ENCODE peak calls at places on chromosomes 2 and 18, in six cellular contexts. X is colonic mucosa, A is thyroid gland, G is fibroblast of lung, V is PC-3, R is cardiac muscle cell. E is an unnamed sample.

GRCh38 chr2:62787381-62787780 is 81.9 kb downstream of the EHBP1 start:
- DNase-seq in V (peak), G (peak), A (no peak), X (no peak), R (peak), E (no peak)

GRCh38 chr2:183925281-183925680 is 673.0 kb upstream of the ZNF804A start:
- DNase-seq in V (no peak), R (no peak), X (no peak), G (no peak), A (no peak), E (no peak)

GRCh38 chr2:73177645-73178255 is 24.6 kb upstream of the NOTO start:
- DNase-seq in X (no peak), R (no peak), V (no peak), A (peak), G (no peak), E (no peak)

GRCh38 chr2:152566728-152567069 is 150.6 kb downstream of the PRPF40A start:
- DNase-seq in R (no peak), X (no peak), A (no peak), V (peak), G (no peak), E (no peak)

GRCh38 chr2:150981826-150982225 is 279.8 kb downstream of the RBM43 start:
- DNase-seq in R (peak), G (peak), X (no peak), A (no peak), V (no peak), E (no peak)

GRCh38 chr2:140657657-140658056 is 1473.2 kb downstream of the LRP1B start:
- DNase-seq in V (peak), X (no peak), G (peak), A (no peak), R (peak), E (no peak)

GRCh38 chr18:59616501-59616900 is 80.7 kb downstream of the CCBE1 start:
- DNase-seq in A (no peak), V (no peak), G (no peak), R (peak), X (no peak), E (no peak)

GRCh38 chr2:84939426-84940087 is 31.4 kb upstream of the KCMF1 start:
- DNase-seq in R (no peak), A (no peak), V (no peak), G (no peak), X (peak), E (no peak)

GRCh38 chr18:2588666-2589344 is 17.4 kb downstream of the NDC80 start:
- DNase-seq in X (no peak), A (no peak), R (no peak), G (no peak), V (no peak), E (no peak)

GRCh38 chr2:229050063-229050635 is 220.9 kb downstream of the PID1 start:
- DNase-seq in A (no peak), R (no peak), X (no peak), V (no peak), G (peak), E (no peak)

GRCh38 chr2:16313235-16313980 is 352.2 kb downstream of the CYRIA start:
- DNase-seq in X (no peak), V (no peak), R (no peak), A (no peak), G (no peak), E (no peak)

GRCh38 chr2:177516786-177517544 is 124.4 kb downstream of the AGPS start:
- DNase-seq in A (no peak), X (no peak), V (peak), R (no peak), G (peak), E (no peak)

GRCh38 chr2:28543316-28544068 is 47.6 kb downstream of the PLB1 start:
- DNase-seq in A (no peak), R (peak), G (no peak), X (no peak), V (no peak), E (no peak)

GRCh38 chr2:17573085-17573805 is 32.7 kb downstream of the VSNL1 start:
- DNase-seq in R (peak), A (no peak), G (peak), X (no peak), V (no peak), E (no peak)

GRCh38 chr2:198587726-198588125 is 783.3 kb downstream of the PLCL1 start:
- DNase-seq in G (no peak), A (no peak), X (peak), V (no peak), R (no peak), E (no peak)

GRCh38 chr2:29106980-29107388 is 8.2 kb upstream of the CLIP4 start:
- DNase-seq in V (peak), A (no peak), R (peak), X (no peak), G (peak), E (no peak)

GRCh38 chr2:144431384-144431783 is 88.5 kb downstream of the ZEB2 start:
- DNase-seq in X (no peak), G (no peak), A (peak), V (no peak), R (no peak), E (no peak)
- H3K4me3 ChIP-seq in X (no peak), G (peak), A (no peak), V (no peak), R (no peak), E (no peak)

GRCh38 chr18:10482363-10482984 is 28.0 kb downstream of the APCDD1 start:
- DNase-seq in A (no peak), V (no peak), G (no peak), R (no peak), X (no peak), E (no peak)
- TF ChIP-seq CTCF in A (no peak), V (no peak), G (no peak), R (no peak), X (no peak), E (no peak)

DNA sequence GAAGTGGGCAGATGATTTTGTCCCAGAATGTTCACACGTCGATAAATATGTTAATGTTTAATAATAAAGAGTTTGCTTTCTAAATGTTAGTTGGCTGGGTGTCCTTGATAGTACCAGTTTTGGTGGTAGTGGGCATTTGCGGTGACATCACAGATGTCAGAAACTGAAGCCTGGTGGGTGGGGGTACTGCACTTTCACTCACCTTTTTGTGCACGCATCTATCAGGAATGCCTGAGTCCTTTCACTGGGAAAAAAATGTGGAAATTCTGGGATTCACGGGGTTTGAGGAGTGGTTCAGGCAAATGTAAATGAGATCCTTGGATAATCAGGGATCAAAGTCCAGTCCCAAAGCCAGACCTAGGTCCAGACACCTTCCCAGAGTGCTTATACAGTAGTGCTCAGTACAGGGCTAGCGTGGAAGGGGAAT is 3.2 kb downstream of the EPAS1 start:
- DNase-seq in V (no peak), X (peak), R (no peak), A (no peak), G (no peak), E (no peak)
- H3K4me3 ChIP-seq in V (peak), X (no peak), R (no peak), A (peak), G (peak), E (peak)

GRCh38 chr2:74179063-74179865 is 585 bp upstream of the MOB1A start:
- DNase-seq in G (no peak), X (no peak), A (peak), V (no peak), R (peak), E (no peak)

GRCh38 chr2:74174909-74175308 is 3.8 kb downstream of the MOB1A start:
- DNase-seq in V (no peak), X (no peak), G (no peak), A (no peak), R (no peak), E (no peak)

GRCh38 chr2:74181739-74182138 is 3.1 kb upstream of the MOB1A start:
- DNase-seq in A (no peak), R (no peak), X (no peak), G (no peak), V (no peak), E (no peak)

GRCh38 chr2:74177697-74178096 is 982 bp downstream of the MOB1A start:
- DNase-seq in G (peak), X (no peak), V (no peak), A (no peak), R (no peak), E (no peak)

GRCh38 chr2:74178211-74179062 is at the start of gene MOB1A:
- DNase-seq in V (peak), R (peak), G (peak), A (peak), X (peak), E (peak)
- TF ChIP-seq CTCF in V (no peak), R (no peak), G (no peak), A (no peak), X (no peak), E (no peak)